ENCODE peak calls at places on chromosomes 13 and 19, in six cellular contexts. Y is aorta, T is fibroblast of pulmonary artery, D is esophagus squamous epithelium, H is testis, L is upper lobe of right lung. J is an unnamed sample.

GRCh38 chr13:79810671-79811070 is 329.7 kb downstream of the NDFIP2 start:
- DNase-seq in Y (no peak), T (peak; percentile 62), D (no peak), H (no peak), L (no peak), J (peak; percentile 50)

GRCh38 chr13:41411536-41411935 is 45.8 kb upstream of the RGCC start:
- DNase-seq in Y (no peak), T (peak; percentile 76), D (no peak), H (peak; percentile 45), L (no peak), J (peak; percentile 80)

GRCh38 chr19:29690842-29691241 is 24.2 kb downstream of the C19orf12 start:
- DNase-seq in Y (no peak), T (peak; percentile 60), D (no peak), H (no peak), L (no peak), J (peak; percentile 28)

GRCh38 chr19:2039959-2040646 is 10.9 kb downstream of the MKNK2 start:
- DNase-seq in Y (no peak), T (no peak), D (no peak), H (no peak), L (peak; percentile 69), J (no peak)

GRCh38 chr19:18629166-18630088 is 7.4 kb upstream of the KLHL26 start:
- DNase-seq in Y (no peak), T (peak; percentile 64), D (no peak), H (peak; percentile 37), L (no peak), J (peak; percentile 36)

GRCh38 chr19:35266904-35267817 is 1.6 kb upstream of the USF2 start:
- DNase-seq in Y (peak; percentile 87), T (no peak), D (no peak), H (peak; percentile 68), L (peak; percentile 82), J (peak; percentile 73)

GRCh38 chr19:58054792-58055482 is 4.1 kb upstream of the ZNF135 start:
- DNase-seq in Y (no peak), T (peak; percentile 12), D (no peak), H (peak; percentile 67), L (no peak), J (peak; percentile 15)

GRCh38 chr19:43332058-43332922 is 21.2 kb upstream of the CD177 start:
- DNase-seq in Y (no peak), T (no peak), D (no peak), H (no peak), L (no peak), J (no peak)

GRCh38 chr19:17235618-17236413 is 9.8 kb downstream of the OCEL1 start:
- DNase-seq in Y (peak; percentile 92), T (peak; percentile 76), D (no peak), H (peak; percentile 80), L (peak; percentile 87), J (peak; percentile 84)

GRCh38 chr19:2883686-2884439 is 16.7 kb downstream of the ZNF556 start:
- DNase-seq in Y (peak; percentile 15), T (no peak), D (no peak), H (peak; percentile 63), L (no peak), J (peak; percentile 10)

GRCh38 chr19:11705474-11705873 is 33.3 kb downstream of the ZNF823 start:
- DNase-seq in Y (no peak), T (no peak), D (no peak), H (no peak), L (no peak), J (no peak)

GRCh38 chr13:102869948-102870676 is 24.3 kb downstream of the ERCC5 start:
- DNase-seq in Y (no peak), T (no peak), D (no peak), H (no peak), L (no peak), J (no peak)

GRCh38 chr13:27421101-27421881 is 3.1 kb upstream of the GTF3A start:
- DNase-seq in Y (no peak), T (no peak), D (no peak), H (no peak), L (no peak), J (no peak)

GRCh38 chr19:31706131-31706530 is 356.9 kb upstream of the TSHZ3 start:
- DNase-seq in Y (no peak), T (no peak), D (no peak), H (no peak), L (no peak), J (no peak)

GRCh38 chr13:30985637-30986205 is 53.3 kb downstream of the TEX26 start:
- DNase-seq in Y (no peak), T (peak; percentile 56), D (no peak), H (no peak), L (no peak), J (peak; percentile 73)

GRCh38 chr19:2546128-2547032 is 70.5 kb downstream of the GADD45B start:
- DNase-seq in Y (peak; percentile 95), T (no peak), D (no peak), H (peak; percentile 56), L (peak; percentile 94), J (no peak)

GRCh38 chr13:100892981-100893380 is 218.4 kb upstream of the TMTC4 start:
- DNase-seq in Y (no peak), T (no peak), D (no peak), H (no peak), L (no peak), J (no peak)

GRCh38 chr19:54231077-54231931 is 8.5 kb upstream of the LILRB3 start:
- DNase-seq in Y (peak; percentile 98), T (peak; percentile 88), D (no peak), H (peak; percentile 91), L (peak; percentile 93), J (peak; percentile 93)

GRCh38 chr19:1825909-1826556 is 14.0 kb upstream of the ATP8B3 start:
- DNase-seq in Y (peak; percentile 92), T (peak; percentile 71), D (no peak), H (peak; percentile 89), L (peak; percentile 85), J (peak; percentile 87)

GRCh38 chr13:100130092-100130491 is 41.2 kb downstream of the PCCA start:
- DNase-seq in Y (no peak), T (no peak), D (no peak), H (no peak), L (no peak), J (peak; percentile 12)

GRCh38 chr19:6710273-6711077 is 10.0 kb downstream of the C3 start:
- DNase-seq in Y (peak; percentile 70), T (no peak), D (no peak), H (no peak), L (no peak), J (no peak)

GRCh38 chr19:49645592-49645991 is 3.6 kb downstream of the SCAF1 start:
- DNase-seq in Y (no peak), T (no peak), D (no peak), H (no peak), L (no peak), J (no peak)

GRCh38 chr13:48600374-48601364 is 53.1 kb upstream of the CYSLTR2 start:
- DNase-seq in Y (no peak), T (peak; percentile 98), D (no peak), H (peak; percentile 62), L (no peak), J (peak; percentile 42)

GRCh38 chr19:30877591-30878230 is 471.5 kb downstream of the TSHZ3 start:
- DNase-seq in Y (no peak), T (no peak), D (no peak), H (peak; percentile 27), L (peak; percentile 56), J (no peak)

GRCh38 chr19:18167975-18168645 is 5.5 kb upstream of the IFI30 start:
- DNase-seq in Y (no peak), T (peak; percentile 40), D (no peak), H (no peak), L (peak; percentile 72), J (peak; percentile 73)

GRCh38 chr13:33289966-33290365 is 4.4 kb upstream of the STARD13 start:
- DNase-seq in Y (no peak), T (no peak), D (no peak), H (no peak), L (no peak), J (no peak)

GRCh38 chr19:10747271-10747670 is 29.4 kb downstream of the DNM2 start:
- DNase-seq in Y (no peak), T (no peak), D (no peak), H (no peak), L (no peak), J (no peak)

GRCh38 chr19:4058696-4059492 is 7.8 kb downstream of the ZBTB7A start:
- DNase-seq in Y (peak; percentile 76), T (no peak), D (no peak), H (no peak), L (no peak), J (no peak)
- H3K4me3 ChIP-seq in Y (no peak overlapping the region), T (peak overlapping the region; percentile 21), D (peak overlapping the region; percentile 98), H (no peak overlapping the region), L (peak overlapping the region; percentile 48), J (peak overlapping the region; percentile 69)

GRCh38 chr13:26378116-26378515 is 124.2 kb downstream of the CDK8 start:
- DNase-seq in Y (no peak), T (no peak), D (no peak), H (no peak), L (no peak), J (no peak)
- H3K4me3 ChIP-seq in Y (no peak overlapping the region), T (no peak overlapping the region), D (no peak overlapping the region), H (no peak overlapping the region), L (no peak overlapping the region), J (peak overlapping the region; percentile 39)

GRCh38 chr13:111385182-111385857 is 64.9 kb downstream of the TEX29 start:
- DNase-seq in Y (peak; percentile 45), T (no peak), D (no peak), H (no peak), L (no peak), J (no peak)

GRCh38 chr13:111382877-111383276 is 62.4 kb downstream of the TEX29 start:
- DNase-seq in Y (peak; percentile 32), T (no peak), D (no peak), H (no peak), L (no peak), J (no peak)

GRCh38 chr13:111382411-111382810 is 62.0 kb downstream of the TEX29 start:
- DNase-seq in Y (no peak), T (no peak), D (no peak), H (no peak), L (no peak), J (no peak)

GRCh38 chr13:111383591-111384440 is 63.4 kb downstream of the TEX29 start:
- DNase-seq in Y (peak; percentile 57), T (no peak), D (no peak), H (no peak), L (no peak), J (no peak)

DNA sequence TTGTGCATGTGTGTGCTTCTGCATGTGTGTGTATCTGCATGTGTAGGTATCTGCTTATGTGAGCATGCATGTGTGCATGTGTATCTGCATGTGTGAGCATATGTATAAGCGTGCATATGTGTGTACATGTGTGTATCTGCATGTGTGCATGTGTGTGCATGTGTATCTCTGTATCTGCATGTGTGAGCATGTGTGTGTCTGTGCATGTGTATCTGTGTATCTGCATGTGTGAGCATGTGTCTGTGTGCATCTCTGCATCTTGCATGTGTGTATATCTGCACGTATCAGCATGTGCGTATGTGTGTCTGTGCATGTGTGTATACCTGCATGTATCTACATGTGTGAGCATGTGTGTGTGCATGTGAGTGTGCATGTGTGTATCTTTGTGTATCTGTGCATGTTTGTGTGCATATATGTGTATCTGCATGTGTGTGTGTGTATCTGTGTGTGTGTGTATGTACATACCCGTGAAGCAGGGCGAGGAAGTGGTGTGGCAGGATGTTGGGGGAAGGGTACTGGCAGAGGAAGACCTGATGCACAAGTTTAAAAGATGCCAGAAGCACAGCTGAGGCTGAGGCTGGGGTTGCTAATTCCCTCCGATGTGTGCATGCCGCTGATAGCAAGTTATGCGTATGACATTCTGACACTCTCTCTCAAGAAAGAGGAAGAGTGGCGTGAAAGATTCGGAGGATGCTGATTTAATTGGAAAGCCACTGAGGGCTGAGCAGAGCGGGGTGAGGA is 64.2 kb downstream of the TEX29 start:
- DNase-seq in Y (no peak), T (no peak), D (no peak), H (no peak), L (no peak), J (no peak)
- H3K4me3 ChIP-seq in Y (no peak overlapping the region), T (no peak overlapping the region), D (no peak overlapping the region), H (no peak overlapping the region), L (no peak overlapping the region), J (no peak overlapping the region)

GRCh38 chr19:7871530-7872305 is 2.5 kb downstream of the PRR36 start:
- DNase-seq in Y (peak; percentile 94), T (peak; percentile 95), D (no peak), H (peak; percentile 93), L (peak; percentile 98), J (peak; percentile 93)
- H3K4me3 ChIP-seq in Y (no peak overlapping the region), T (peak overlapping the region; percentile 51), D (peak overlapping the region; percentile 27), H (no peak overlapping the region), L (no peak overlapping the region), J (peak overlapping the region; percentile 57)

J was measured in adipocyte.